ENCODE peak calls at places on chromosomes 12 and 14, in seven cellular contexts. Y is B cell, V is natural killer cell, B is IMR-90, R is tibial artery, I is GM12865, T is H9. O is an unnamed sample.

GRCh38 chr12:14948672-14949071 is 10.3 kb upstream of the ERP27 start:
- DNase-seq in Y (peak; percentile 58), V (no peak), B (peak; percentile 89), R (no peak), I (peak; percentile 95), T (no peak), O (no peak)

GRCh38 chr12:39277416-39277815 is 165.5 kb downstream of the KIF21A start:
- DNase-seq in Y (no peak), V (no peak), B (no peak), R (no peak), I (peak; percentile 34), T (no peak), O (no peak)

GRCh38 chr14:59123526-59123925 is 64.9 kb upstream of the DAAM1 start:
- DNase-seq in Y (no peak), V (no peak), B (peak; percentile 32), R (no peak), I (no peak), T (no peak), O (no peak)

GRCh38 chr12:86929962-86930361 is 673.8 kb upstream of the MGAT4C start:
- DNase-seq in Y (no peak), V (no peak), B (peak; percentile 20), R (no peak), I (no peak), T (no peak), O (no peak)

GRCh38 chr12:78403136-78403535 is 461.4 kb upstream of the SYT1 start:
- DNase-seq in Y (no peak), V (no peak), B (peak; percentile 47), R (no peak), I (no peak), T (no peak), O (no peak)

GRCh38 chr12:100790558-100790957 is 4.0 kb upstream of the ANO4 start:
- DNase-seq in Y (no peak), V (no peak), B (no peak), R (no peak), I (no peak), T (no peak), O (no peak)

GRCh38 chr12:31368666-31369361 is 42.9 kb upstream of the SINHCAF start:
- DNase-seq in Y (no peak), V (no peak), B (peak; percentile 48), R (peak; percentile 31), I (no peak), T (peak; percentile 50), O (peak; percentile 62)

GRCh38 chr14:105899071-105899641 is 372.8 kb downstream of the TMEM121 start:
- DNase-seq in Y (no peak), V (no peak), B (no peak), R (no peak), I (no peak), T (no peak), O (no peak)

GRCh38 chr14:94673781-94674231 is 61.6 kb downstream of the SERPINA3 start:
- DNase-seq in Y (no peak), V (no peak), B (peak; percentile 65), R (peak; percentile 61), I (no peak), T (no peak), O (no peak)

GRCh38 chr14:92844220-92844619 is 50.1 kb downstream of the GOLGA5 start:
- DNase-seq in Y (no peak), V (no peak), B (no peak), R (no peak), I (peak; percentile 51), T (no peak), O (no peak)

GRCh38 chr12:49021292-49021915 is 2.8 kb upstream of the PRKAG1 start:
- DNase-seq in Y (peak; percentile 21), V (no peak), B (no peak), R (no peak), I (no peak), T (peak; percentile 31), O (no peak)

GRCh38 chr14:65817011-65817410 is 404.5 kb downstream of the FUT8 start:
- DNase-seq in Y (no peak), V (no peak), B (no peak), R (no peak), I (no peak), T (no peak), O (no peak)

GRCh38 chr12:19783547-19784444 is 344.5 kb downstream of the AEBP2 start:
- DNase-seq in Y (no peak), V (no peak), B (no peak), R (no peak), I (no peak), T (peak; percentile 60), O (peak; percentile 69)

GRCh38 chr12:48816148-48816854 is 2.0 kb upstream of the CACNB3 start:
- DNase-seq in Y (no peak), V (no peak), B (no peak), R (no peak), I (no peak), T (no peak), O (no peak)

GRCh38 chr12:33322519-33322918 is 117.1 kb downstream of the SYT10 start:
- DNase-seq in Y (no peak), V (no peak), B (no peak), R (no peak), I (no peak), T (no peak), O (no peak)

GRCh38 chr12:31118347-31118830 is 44.7 kb downstream of the DDX11 start:
- DNase-seq in Y (peak; percentile 71), V (no peak), B (no peak), R (no peak), I (no peak), T (peak; percentile 45), O (no peak)

GRCh38 chr14:81009339-81009738 is 53.9 kb downstream of the TSHR start:
- DNase-seq in Y (no peak), V (no peak), B (no peak), R (no peak), I (no peak), T (no peak), O (no peak)

GRCh38 chr12:132907216-132907615 is 19.8 kb upstream of the CHFR start:
- DNase-seq in Y (no peak), V (no peak), B (no peak), R (no peak), I (no peak), T (no peak), O (no peak)

GRCh38 chr14:44453433-44454171 is 53.5 kb downstream of the FSCB start:
- DNase-seq in Y (no peak), V (no peak), B (no peak), R (no peak), I (peak; percentile 0), T (no peak), O (no peak)

GRCh38 chr12:93568091-93568490 is 4.4 kb upstream of the SOCS2 start:
- DNase-seq in Y (no peak), V (no peak), B (no peak), R (no peak), I (no peak), T (no peak), O (no peak)

GRCh38 chr12:93569301-93569655 is 3.2 kb upstream of the SOCS2 start:
- DNase-seq in Y (no peak), V (no peak), B (no peak), R (no peak), I (no peak), T (no peak), O (no peak)

GRCh38 chr12:93570552-93571359 is 1.7 kb upstream of the SOCS2 start:
- DNase-seq in Y (peak; percentile 83), V (peak; percentile 68), B (peak; percentile 92), R (peak; percentile 97), I (peak; percentile 91), T (peak; percentile 95), O (peak; percentile 91)

GRCh38 chr12:93571360-93571853 is 1.1 kb upstream of the SOCS2 start:
- DNase-seq in Y (peak; percentile 59), V (peak; percentile 55), B (peak; percentile 55), R (peak; percentile 84), I (peak; percentile 78), T (peak; percentile 94), O (peak; percentile 97)

DNA sequence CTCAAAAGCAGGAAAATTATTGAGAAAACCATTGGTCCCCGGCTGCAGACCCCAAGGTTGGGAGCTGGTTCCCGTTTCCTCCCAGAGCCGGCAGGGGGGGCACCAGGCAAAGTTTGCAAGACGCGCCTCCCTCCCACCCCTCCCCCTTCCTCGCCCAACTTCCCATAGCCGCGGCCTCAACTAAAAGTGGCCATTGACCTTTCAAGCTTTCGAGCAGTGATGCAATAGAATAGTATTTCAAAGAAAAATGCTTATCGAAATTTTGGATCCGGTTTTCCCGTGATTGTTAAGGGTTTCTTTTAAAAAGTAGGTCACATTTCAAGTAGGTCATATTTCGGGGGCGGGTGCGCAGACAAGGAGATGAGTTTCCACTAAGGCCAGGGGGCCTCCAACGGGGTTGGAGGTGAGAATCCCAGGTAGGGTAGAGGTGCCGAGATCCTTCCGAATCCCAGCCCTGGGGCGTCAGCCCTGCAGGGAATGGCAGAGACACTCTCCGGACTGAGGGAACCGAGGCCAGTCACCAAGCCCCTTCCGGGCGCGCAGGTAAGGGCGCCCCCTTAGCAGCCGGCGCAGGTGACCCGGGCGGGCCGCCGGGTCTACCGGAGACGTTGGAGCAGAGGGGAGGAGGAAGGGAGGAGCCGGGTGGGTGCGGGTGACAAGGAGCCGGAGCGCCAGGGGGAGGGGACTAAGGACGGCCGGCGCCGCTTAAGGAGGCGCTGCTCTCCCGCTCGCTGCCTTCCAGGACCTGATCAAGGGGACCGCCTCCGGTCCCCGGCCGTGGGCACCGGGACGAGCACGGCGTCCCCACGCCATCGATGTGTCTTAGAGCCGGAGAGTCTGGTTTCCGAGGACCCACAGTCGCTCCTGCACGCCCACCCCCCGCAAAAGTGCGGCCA is 2.6 kb upstream of the SOCS2 start:
- DNase-seq in Y (peak; percentile 87), V (peak; percentile 66), B (peak; percentile 84), R (peak; percentile 94), I (peak; percentile 88), T (peak; percentile 94), O (peak; percentile 94)
- TF ChIP-seq CTCF in Y (peak; percentile 71), V (peak; percentile 72), B (peak; percentile 78), R (peak; percentile 84), I (peak; percentile 86), T (peak; percentile 86), O (peak; percentile 80)

GRCh38 chr14:76056128-76056527 is 70.6 kb downstream of the IFT43 start:
- DNase-seq in Y (no peak), V (no peak), B (peak; percentile 4), R (no peak), I (no peak), T (peak; percentile 34), O (no peak)
- TF ChIP-seq CTCF in Y (no peak), V (no peak), B (peak; percentile 43), R (no peak), I (no peak), T (peak; percentile 70), O (peak; percentile 23)

GRCh38 chr12:3990356-3990975 is 117.3 kb upstream of the PARP11 start:
- DNase-seq in Y (no peak), V (no peak), B (no peak), R (no peak), I (no peak), T (no peak), O (peak; percentile 20)
- TF ChIP-seq CTCF in Y (no peak), V (no peak), B (no peak), R (no peak), I (no peak), T (no peak), O (no peak)

DNA sequence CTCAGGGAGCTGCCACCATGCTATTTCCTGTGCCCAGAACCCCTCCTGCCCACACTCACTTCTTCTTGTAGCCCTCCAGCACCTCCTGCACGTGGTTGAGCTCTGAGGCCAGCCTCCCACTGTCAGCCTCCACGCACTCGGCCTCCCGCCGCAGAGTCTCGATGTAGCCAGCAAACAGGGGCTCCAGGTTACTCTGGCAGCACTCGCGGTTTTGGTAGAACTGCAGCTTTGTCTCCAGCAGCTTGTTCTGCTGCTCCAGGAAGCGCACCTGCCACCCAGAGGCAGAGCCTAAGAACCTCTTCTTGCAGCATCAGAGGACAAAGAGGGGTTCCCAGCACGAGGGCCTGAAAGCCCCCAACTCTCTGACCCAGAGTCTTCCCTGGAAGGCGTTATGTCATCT is 2.1 kb downstream of the KRT83 start:
- DNase-seq in Y (no peak), V (no peak), B (no peak), R (peak; percentile 35), I (no peak), T (peak; percentile 58), O (no peak)
- TF ChIP-seq CTCF in Y (no peak), V (no peak), B (no peak), R (no peak), I (no peak), T (peak; percentile 43), O (no peak)